ENCODE peak calls at places on chromosomes 11 and 22, in eight cellular contexts. One of them, this sample, is unnamed.

GRCh38 chr11:122863704-122864326 is 18.7 kb upstream of the JHY start:
- DNase-seq in H1: no peak
- DNase-seq in ovary: peak; percentile 61
- DNase-seq in fibroblast of lung: peak; percentile 65
- DNase-seq in adrenal gland: peak; percentile 33
- DNase-seq in colonic mucosa: peak; percentile 29
- DNase-seq in CD8-positive, alpha-beta T cell: no peak
- DNase-seq in mammary epithelial cell: no peak
- DNase-seq in this sample: peak; percentile 64

GRCh38 chr11:13169709-13170108 is 107.9 kb upstream of the BMAL1 start:
- DNase-seq in H1: no peak
- DNase-seq in ovary: no peak
- DNase-seq in fibroblast of lung: peak; percentile 96
- DNase-seq in adrenal gland: peak; percentile 35
- DNase-seq in colonic mucosa: no peak
- DNase-seq in CD8-positive, alpha-beta T cell: no peak
- DNase-seq in mammary epithelial cell: peak; percentile 85
- DNase-seq in this sample: no peak

GRCh38 chr11:15276616-15277015 is 161.9 kb downstream of the INSC start:
- DNase-seq in H1: no peak
- DNase-seq in ovary: no peak
- DNase-seq in fibroblast of lung: peak; percentile 31
- DNase-seq in adrenal gland: no peak
- DNase-seq in colonic mucosa: no peak
- DNase-seq in CD8-positive, alpha-beta T cell: no peak
- DNase-seq in mammary epithelial cell: no peak
- DNase-seq in this sample: peak; percentile 26

GRCh38 chr11:119415517-119415916 is 7.5 kb downstream of the THY1 start:
- DNase-seq in H1: no peak
- DNase-seq in ovary: no peak
- DNase-seq in fibroblast of lung: no peak
- DNase-seq in adrenal gland: no peak
- DNase-seq in colonic mucosa: no peak
- DNase-seq in CD8-positive, alpha-beta T cell: no peak
- DNase-seq in mammary epithelial cell: no peak
- DNase-seq in this sample: no peak

GRCh38 chr11:133951484-133952198 is 5.1 kb downstream of the IGSF9B start:
- DNase-seq in H1: peak; percentile 71
- DNase-seq in ovary: peak; percentile 45
- DNase-seq in fibroblast of lung: no peak
- DNase-seq in adrenal gland: no peak
- DNase-seq in colonic mucosa: no peak
- DNase-seq in CD8-positive, alpha-beta T cell: no peak
- DNase-seq in mammary epithelial cell: no peak
- DNase-seq in this sample: peak; percentile 40

GRCh38 chr11:83256602-83257340 is 29.4 kb downstream of the CCDC90B start:
- DNase-seq in H1: no peak
- DNase-seq in ovary: no peak
- DNase-seq in fibroblast of lung: no peak
- DNase-seq in adrenal gland: no peak
- DNase-seq in colonic mucosa: no peak
- DNase-seq in CD8-positive, alpha-beta T cell: no peak
- DNase-seq in mammary epithelial cell: no peak
- DNase-seq in this sample: no peak

GRCh38 chr11:108498046-108498815 is at the start of gene POGLUT3:
- DNase-seq in H1: peak; percentile 78
- DNase-seq in ovary: peak; percentile 77
- DNase-seq in fibroblast of lung: peak; percentile 58
- DNase-seq in adrenal gland: peak; percentile 57
- DNase-seq in colonic mucosa: peak; percentile 53
- DNase-seq in CD8-positive, alpha-beta T cell: peak; percentile 27
- DNase-seq in mammary epithelial cell: no peak
- DNase-seq in this sample: peak; percentile 71

GRCh38 chr11:1832181-1832988 is 2.4 kb upstream of the SYT8 start:
- DNase-seq in H1: peak; percentile 92
- DNase-seq in ovary: peak; percentile 75
- DNase-seq in fibroblast of lung: peak; percentile 8
- DNase-seq in adrenal gland: peak; percentile 72
- DNase-seq in colonic mucosa: peak; percentile 68
- DNase-seq in CD8-positive, alpha-beta T cell: peak; percentile 59
- DNase-seq in mammary epithelial cell: no peak
- DNase-seq in this sample: peak; percentile 35

GRCh38 chr11:118212131-118212725 is 12.6 kb downstream of the JAML start:
- DNase-seq in H1: no peak
- DNase-seq in ovary: no peak
- DNase-seq in fibroblast of lung: no peak
- DNase-seq in adrenal gland: no peak
- DNase-seq in colonic mucosa: no peak
- DNase-seq in CD8-positive, alpha-beta T cell: no peak
- DNase-seq in mammary epithelial cell: no peak
- DNase-seq in this sample: no peak

GRCh38 chr11:119085523-119085878 is 820 bp downstream of the HMBS start:
- DNase-seq in H1: no peak
- DNase-seq in ovary: no peak
- DNase-seq in fibroblast of lung: no peak
- DNase-seq in adrenal gland: no peak
- DNase-seq in colonic mucosa: peak; percentile 33
- DNase-seq in CD8-positive, alpha-beta T cell: no peak
- DNase-seq in mammary epithelial cell: no peak
- DNase-seq in this sample: no peak

GRCh38 chr11:18321622-18321990 is 334 bp downstream of the HPS5 start:
- DNase-seq in H1: no peak
- DNase-seq in ovary: no peak
- DNase-seq in fibroblast of lung: no peak
- DNase-seq in adrenal gland: no peak
- DNase-seq in colonic mucosa: no peak
- DNase-seq in CD8-positive, alpha-beta T cell: no peak
- DNase-seq in mammary epithelial cell: peak; percentile 20
- DNase-seq in this sample: no peak

GRCh38 chr11:78961186-78961782 is 386.6 kb upstream of the NARS2 start:
- DNase-seq in H1: peak; percentile 56
- DNase-seq in ovary: no peak
- DNase-seq in fibroblast of lung: peak; percentile 54
- DNase-seq in adrenal gland: no peak
- DNase-seq in colonic mucosa: peak; percentile 39
- DNase-seq in CD8-positive, alpha-beta T cell: no peak
- DNase-seq in mammary epithelial cell: peak; percentile 60
- DNase-seq in this sample: no peak

GRCh38 chr11:48095779-48096470 is 115.6 kb downstream of the PTPRJ start:
- DNase-seq in H1: peak; percentile 41
- DNase-seq in ovary: peak; percentile 68
- DNase-seq in fibroblast of lung: no peak
- DNase-seq in adrenal gland: peak; percentile 10
- DNase-seq in colonic mucosa: no peak
- DNase-seq in CD8-positive, alpha-beta T cell: no peak
- DNase-seq in mammary epithelial cell: no peak
- DNase-seq in this sample: no peak

GRCh38 chr11:124662111-124662510 is 11.4 kb downstream of the SIAE start:
- DNase-seq in H1: no peak
- DNase-seq in ovary: no peak
- DNase-seq in fibroblast of lung: no peak
- DNase-seq in adrenal gland: no peak
- DNase-seq in colonic mucosa: no peak
- DNase-seq in CD8-positive, alpha-beta T cell: no peak
- DNase-seq in mammary epithelial cell: no peak
- DNase-seq in this sample: no peak

GRCh38 chr11:47899801-47900200 is 51.7 kb upstream of the NUP160 start:
- DNase-seq in H1: no peak
- DNase-seq in ovary: no peak
- DNase-seq in fibroblast of lung: no peak
- DNase-seq in adrenal gland: no peak
- DNase-seq in colonic mucosa: no peak
- DNase-seq in CD8-positive, alpha-beta T cell: no peak
- DNase-seq in mammary epithelial cell: no peak
- DNase-seq in this sample: no peak

GRCh38 chr11:93407777-93408401 is 77.3 kb downstream of the DEUP1 start:
- DNase-seq in H1: no peak
- DNase-seq in ovary: no peak
- DNase-seq in fibroblast of lung: peak; percentile 36
- DNase-seq in adrenal gland: no peak
- DNase-seq in colonic mucosa: no peak
- DNase-seq in CD8-positive, alpha-beta T cell: no peak
- DNase-seq in mammary epithelial cell: peak; percentile 26
- DNase-seq in this sample: no peak

GRCh38 chr11:121047926-121048325 is 24.0 kb downstream of the TBCEL start:
- DNase-seq in H1: no peak
- DNase-seq in ovary: no peak
- DNase-seq in fibroblast of lung: no peak
- DNase-seq in adrenal gland: no peak
- DNase-seq in colonic mucosa: no peak
- DNase-seq in CD8-positive, alpha-beta T cell: no peak
- DNase-seq in mammary epithelial cell: no peak
- DNase-seq in this sample: no peak

GRCh38 chr11:32891657-32892354 is 805 bp upstream of the QSER1 start:
- DNase-seq in H1: no peak
- DNase-seq in ovary: no peak
- DNase-seq in fibroblast of lung: peak; percentile 25
- DNase-seq in adrenal gland: no peak
- DNase-seq in colonic mucosa: peak; percentile 53
- DNase-seq in CD8-positive, alpha-beta T cell: no peak
- DNase-seq in mammary epithelial cell: peak; percentile 28
- DNase-seq in this sample: no peak

GRCh38 chr11:100972046-100972445 is 157.6 kb downstream of the PGR start:
- DNase-seq in H1: no peak
- DNase-seq in ovary: no peak
- DNase-seq in fibroblast of lung: peak; percentile 27
- DNase-seq in adrenal gland: no peak
- DNase-seq in colonic mucosa: no peak
- DNase-seq in CD8-positive, alpha-beta T cell: no peak
- DNase-seq in mammary epithelial cell: no peak
- DNase-seq in this sample: no peak

GRCh38 chr22:30858976-30859713 is 109.4 kb downstream of the MORC2 start:
- DNase-seq in H1: no peak
- DNase-seq in ovary: no peak
- DNase-seq in fibroblast of lung: no peak
- DNase-seq in adrenal gland: no peak
- DNase-seq in colonic mucosa: no peak
- DNase-seq in CD8-positive, alpha-beta T cell: no peak
- DNase-seq in mammary epithelial cell: no peak
- DNase-seq in this sample: no peak

GRCh38 chr22:17241571-17242310 is 22.5 kb upstream of the ADA2 start:
- DNase-seq in H1: no peak
- DNase-seq in ovary: no peak
- DNase-seq in fibroblast of lung: no peak
- DNase-seq in adrenal gland: no peak
- DNase-seq in colonic mucosa: no peak
- DNase-seq in CD8-positive, alpha-beta T cell: no peak
- DNase-seq in mammary epithelial cell: peak; percentile 4
- DNase-seq in this sample: peak; percentile 11

DNA sequence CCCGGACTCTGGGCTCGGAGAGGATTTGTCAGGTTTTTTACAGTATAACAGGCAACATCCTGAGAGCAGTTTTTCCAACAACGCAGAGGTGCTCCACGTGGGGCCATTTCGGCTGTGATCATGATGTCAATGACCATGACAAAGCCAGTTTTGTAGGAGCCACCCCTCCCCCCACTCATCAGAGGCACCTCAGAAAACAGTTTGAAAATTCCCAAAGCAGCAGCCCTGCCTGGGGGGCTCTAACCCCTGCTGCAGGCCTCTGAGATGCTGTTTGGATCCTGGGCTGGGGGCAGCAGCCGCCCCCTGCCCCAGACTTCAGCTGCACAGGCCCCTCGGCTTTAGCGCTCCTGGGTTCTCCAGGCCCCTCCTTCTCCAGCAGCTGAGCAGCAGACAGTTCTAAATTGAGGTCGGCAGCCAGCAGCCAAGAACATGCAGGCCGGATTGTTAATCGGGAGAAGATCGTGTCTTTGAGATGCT is 19.4 kb downstream of the NFAM1 start:
- DNase-seq in H1: peak; percentile 68
- DNase-seq in ovary: no peak
- DNase-seq in fibroblast of lung: no peak
- DNase-seq in adrenal gland: no peak
- DNase-seq in colonic mucosa: no peak
- DNase-seq in CD8-positive, alpha-beta T cell: no peak
- DNase-seq in mammary epithelial cell: no peak
- DNase-seq in this sample: peak; percentile 41
- H3K27ac ChIP-seq in H1: peak overlapping the region; percentile 39
- H3K27ac ChIP-seq in ovary: no peak overlapping the region
- H3K27ac ChIP-seq in fibroblast of lung: no peak overlapping the region
- H3K27ac ChIP-seq in adrenal gland: no peak overlapping the region
- H3K27ac ChIP-seq in colonic mucosa: no peak overlapping the region
- H3K27ac ChIP-seq in CD8-positive, alpha-beta T cell: no peak overlapping the region
- H3K27ac ChIP-seq in mammary epithelial cell: no peak overlapping the region
- H3K27ac ChIP-seq in this sample: peak overlapping the region; percentile 61

DNA sequence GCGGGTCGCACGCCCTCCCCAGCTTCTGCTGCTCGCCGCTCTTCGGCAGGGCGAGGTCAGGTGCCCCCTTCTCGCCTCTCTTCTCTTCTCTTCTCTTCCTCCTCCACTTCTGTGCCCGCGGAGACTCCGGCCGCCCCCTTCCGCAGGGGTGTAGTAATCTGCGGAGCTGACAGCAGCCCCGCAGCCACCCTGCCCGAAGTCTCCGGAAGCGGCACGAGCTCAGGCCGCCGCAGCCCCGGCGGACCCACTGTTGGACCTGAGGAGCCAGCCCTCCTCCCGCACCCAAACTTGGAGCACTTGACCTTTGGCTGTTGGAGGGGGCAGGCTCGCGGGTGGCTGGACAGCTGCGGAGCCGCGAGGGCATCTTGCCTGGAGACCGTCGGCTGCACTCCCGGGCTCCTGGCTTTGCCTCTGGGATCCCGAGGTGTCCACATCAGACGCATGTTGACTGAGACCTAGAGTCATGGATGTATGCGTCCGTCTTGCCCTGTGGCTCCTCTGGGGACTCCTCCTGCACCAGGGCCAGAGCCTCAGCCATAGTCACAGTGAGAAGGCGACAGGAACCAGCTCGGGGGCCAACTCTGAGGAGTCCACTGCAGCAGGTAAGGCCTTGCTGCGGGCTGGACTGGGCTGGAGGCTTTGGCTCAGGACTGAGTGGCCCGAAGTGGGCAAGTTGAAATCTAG is 486 bp downstream of the STIM1 start:
- DNase-seq in H1: peak; percentile 63
- DNase-seq in ovary: peak; percentile 68
- DNase-seq in fibroblast of lung: peak; percentile 19
- DNase-seq in adrenal gland: peak; percentile 53
- DNase-seq in colonic mucosa: peak; percentile 56
- DNase-seq in CD8-positive, alpha-beta T cell: no peak
- DNase-seq in mammary epithelial cell: peak; percentile 50
- DNase-seq in this sample: no peak
- H3K4me1 ChIP-seq in H1: peaks cover 10% of the 10 kb centered on the region
- H3K4me1 ChIP-seq in ovary: peaks cover 16% of the 10 kb centered on the region
- H3K4me1 ChIP-seq in fibroblast of lung: peaks cover 3% of the 10 kb centered on the region
- H3K4me1 ChIP-seq in adrenal gland: peaks cover 59% of the 10 kb centered on the region
- H3K4me1 ChIP-seq in colonic mucosa: peaks cover 24% of the 10 kb centered on the region
- H3K4me1 ChIP-seq in CD8-positive, alpha-beta T cell: peaks cover 69% of the 10 kb centered on the region
- H3K4me1 ChIP-seq in mammary epithelial cell: peaks cover 30% of the 10 kb centered on the region
- H3K4me1 ChIP-seq in this sample: peaks cover 43% of the 10 kb centered on the region

GRCh38 chr22:46738961-46739870 is 1.2 kb upstream of the CERK start:
- DNase-seq in H1: peak; percentile 67
- DNase-seq in ovary: peak; percentile 44
- DNase-seq in fibroblast of lung: peak; percentile 65
- DNase-seq in adrenal gland: no peak
- DNase-seq in colonic mucosa: peak; percentile 89
- DNase-seq in CD8-positive, alpha-beta T cell: peak; percentile 16
- DNase-seq in mammary epithelial cell: no peak
- DNase-seq in this sample: no peak
- TF ChIP-seq CTCF in H1: no peak
- TF ChIP-seq CTCF in ovary: no peak
- TF ChIP-seq CTCF in fibroblast of lung: peak; percentile 26
- TF ChIP-seq CTCF in adrenal gland: peak; percentile 39
- TF ChIP-seq CTCF in colonic mucosa: no peak
- TF ChIP-seq CTCF in CD8-positive, alpha-beta T cell: no peak
- TF ChIP-seq CTCF in mammary epithelial cell: peak; percentile 45
- TF ChIP-seq CTCF in this sample: no peak

GRCh38 chr22:36366291-36366708 is 21.5 kb downstream of the MYH9 start:
- DNase-seq in H1: no peak
- DNase-seq in ovary: no peak
- DNase-seq in fibroblast of lung: peak; percentile 75
- DNase-seq in adrenal gland: no peak
- DNase-seq in colonic mucosa: no peak
- DNase-seq in CD8-positive, alpha-beta T cell: no peak
- DNase-seq in mammary epithelial cell: no peak
- DNase-seq in this sample: no peak
- H3K27ac ChIP-seq in H1: peak overlapping the region; percentile 54
- H3K27ac ChIP-seq in ovary: no peak overlapping the region
- H3K27ac ChIP-seq in fibroblast of lung: peak overlapping the region; percentile 90
- H3K27ac ChIP-seq in adrenal gland: no peak overlapping the region
- H3K27ac ChIP-seq in colonic mucosa: peak overlapping the region; percentile 93
- H3K27ac ChIP-seq in CD8-positive, alpha-beta T cell: peak overlapping the region; percentile 57
- H3K27ac ChIP-seq in mammary epithelial cell: peak overlapping the region; percentile 76
- H3K27ac ChIP-seq in this sample: peak overlapping the region; percentile 97